ENCODE peak calls at places on chromosomes 4 and X, in seven cellular contexts. W, X, A, O, S, K and Z are unnamed samples.

GRCh38 chr4:24533364-24533763 is 51.0 kb downstream of the DHX15 start:
- DNase-seq in O (no peak), K (no peak), S (no peak), W (no peak), A (no peak), X (no peak), Z (no peak)

GRCh38 chrX:24100713-24101112 is 46.0 kb downstream of the EIF2S3 start:
- DNase-seq in K (no peak), X (no peak), S (no peak), O (no peak), A (no peak), W (no peak), Z (no peak)

GRCh38 chr4:97646997-97647396 is 496.3 kb downstream of the STPG2 start:
- DNase-seq in A (no peak), S (no peak), K (no peak), O (no peak), W (no peak), X (peak; percentile 25), Z (no peak)

GRCh38 chrX:74593593-74593992 is 20.8 kb downstream of the RLIM start:
- DNase-seq in O (no peak), K (no peak), S (no peak), A (no peak), W (no peak), X (no peak), Z (no peak)

GRCh38 chr4:73855406-73855805 is 2.3 kb downstream of the PF4V1 start:
- DNase-seq in X (no peak), S (no peak), K (no peak), A (no peak), O (no peak), W (no peak), Z (no peak)

GRCh38 chr4:62274782-62275181 is 1074.7 kb downstream of the ADGRL3 start:
- DNase-seq in O (no peak), A (no peak), S (no peak), X (no peak), W (no peak), K (no peak), Z (no peak)

GRCh38 chr4:169604131-169604900 is 8.1 kb downstream of the NEK1 start:
- DNase-seq in K (peak; percentile 47), W (no peak), X (no peak), S (no peak), A (no peak), O (no peak), Z (no peak)

GRCh38 chr4:20084488-20084887 is 167.2 kb upstream of the SLIT2 start:
- DNase-seq in S (no peak), K (no peak), W (no peak), X (no peak), A (no peak), O (no peak), Z (no peak)

GRCh38 chr4:2858451-2859217 is 15.0 kb downstream of the ADD1 start:
- DNase-seq in A (no peak), X (no peak), W (no peak), S (no peak), O (no peak), K (no peak), Z (no peak)

GRCh38 chr4:165325732-165326512 is 1.5 kb upstream of the MSMO1 start:
- DNase-seq in W (no peak), O (no peak), K (no peak), A (peak; percentile 47), S (no peak), X (no peak), Z (peak; percentile 66)

GRCh38 chr4:156792462-156793085 is 179.0 kb downstream of the PDGFC start:
- DNase-seq in S (no peak), O (no peak), K (no peak), X (no peak), A (no peak), W (no peak), Z (no peak)

GRCh38 chrX:29478336-29479069 is 736.9 kb upstream of the MAGEB2 start:
- DNase-seq in X (no peak), A (peak; percentile 36), S (peak; percentile 32), K (no peak), O (peak; percentile 65), W (peak; percentile 47), Z (no peak)

GRCh38 chr4:38414410-38414809 is 249.6 kb upstream of the KLF3 start:
- DNase-seq in X (no peak), A (no peak), S (no peak), W (no peak), K (no peak), O (no peak), Z (no peak)

GRCh38 chrX:71870337-71871098 is 40.1 kb upstream of the NHSL2 start:
- DNase-seq in X (no peak), S (peak; percentile 21), A (peak; percentile 39), K (no peak), W (no peak), O (peak; percentile 48), Z (no peak)

GRCh38 chrX:151754042-151754419 is 19.5 kb downstream of the CNGA2 start:
- DNase-seq in W (no peak), A (peak; percentile 10), X (peak; percentile 76), O (no peak), S (no peak), K (peak; percentile 55), Z (no peak)

GRCh38 chr4:173159791-173160190 is 8.8 kb upstream of the GALNT7 start:
- DNase-seq in K (no peak), S (no peak), X (no peak), W (no peak), A (no peak), O (no peak), Z (no peak)

GRCh38 chrX:111634823-111635410 is 46.1 kb upstream of the ALG13 start:
- DNase-seq in X (peak; percentile 77), K (no peak), A (no peak), O (no peak), S (no peak), W (no peak), Z (no peak)

GRCh38 chrX:48684134-48684533 is 535 bp downstream of the WAS start:
- DNase-seq in X (no peak), S (no peak), K (no peak), W (no peak), O (no peak), A (no peak), Z (no peak)

GRCh38 chrX:11462136-11462535 is 168.9 kb downstream of the AMELX start:
- DNase-seq in X (no peak), S (no peak), W (no peak), O (no peak), A (no peak), K (no peak), Z (no peak)

GRCh38 chrX:40834225-40834624 is 98.9 kb upstream of the MED14 start:
- DNase-seq in A (no peak), S (no peak), O (no peak), K (no peak), W (no peak), X (no peak), Z (no peak)

GRCh38 chrX:128436397-128437103 is 384.3 kb upstream of the ACTRT1 start:
- DNase-seq in W (no peak), S (no peak), A (no peak), O (no peak), X (no peak), K (no peak), Z (no peak)

GRCh38 chrX:119507206-119507605 is 39.0 kb downstream of the SLC25A5 start:
- DNase-seq in S (no peak), O (no peak), W (no peak), K (no peak), A (no peak), X (no peak), Z (no peak)

GRCh38 chr4:56907009-56907408 is 691 bp upstream of the REST start:
- DNase-seq in S (peak; percentile 23), A (no peak), X (no peak), K (no peak), O (peak; percentile 10), W (peak; percentile 56), Z (no peak)

GRCh38 chr4:2047781-2048581 is 11.1 kb upstream of the NAT8L start:
- DNase-seq in X (no peak), S (no peak), O (no peak), W (no peak), K (no peak), A (no peak), Z (no peak)

GRCh38 chr4:3346146-3346545 is 53.3 kb downstream of the RGS12 start:
- DNase-seq in W (no peak), O (peak; percentile 78), K (peak; percentile 50), A (peak; percentile 47), S (peak; percentile 49), X (no peak), Z (peak; percentile 41)

GRCh38 chr4:165765053-165765452 is 108.0 kb upstream of the TLL1 start:
- DNase-seq in S (no peak), X (no peak), K (no peak), O (no peak), W (no peak), A (no peak), Z (no peak)

GRCh38 chr4:10958226-10958856 is 273.8 kb upstream of the CLNK start:
- DNase-seq in K (no peak), O (no peak), W (no peak), X (no peak), S (no peak), A (no peak), Z (no peak)